ENCODE peak calls at places on chromosomes 1 and 21, in five cellular contexts. I, Q, W, V and N are unnamed samples.

GRCh38 chr1:76084029-76084627 is 9.6 kb downstream of the ST6GALNAC3 start:
- DNase-seq in V (no peak), Q (no peak), W (no peak), I (no peak), N (no peak)

GRCh38 chr1:220892997-220893700 is 13.9 kb downstream of the HLX start:
- DNase-seq in V (no peak), W (no peak), I (no peak), Q (no peak), N (no peak)

GRCh38 chr1:238914346-238914745 is 472.0 kb upstream of the CHRM3 start:
- DNase-seq in V (no peak), W (no peak), I (no peak), Q (no peak), N (no peak)

GRCh38 chr1:90114521-90115141 is 119.7 kb downstream of the ZNF326 start:
- DNase-seq in W (no peak), Q (peak; percentile 50), V (no peak), I (peak; percentile 33), N (no peak)

GRCh38 chr1:239263821-239264220 is 122.5 kb upstream of the CHRM3 start:
- DNase-seq in Q (no peak), V (no peak), W (no peak), I (no peak), N (no peak)

GRCh38 chr21:35257413-35257812 is 208.3 kb upstream of the RUNX1 start:
- DNase-seq in Q (no peak), I (no peak), W (peak; percentile 2), V (peak; percentile 44), N (no peak)

GRCh38 chr1:202998836-202999750 is 8.1 kb upstream of the TMEM183A start:
- DNase-seq in W (no peak), Q (peak; percentile 40), V (peak; percentile 39), I (peak; percentile 52), N (peak; percentile 35)

GRCh38 chr1:152427458-152427857 is 13.4 kb upstream of the CRNN start:
- DNase-seq in Q (no peak), V (no peak), I (no peak), W (no peak), N (no peak)

GRCh38 chr1:156860113-156860638 is 489 bp upstream of the NTRK1 start:
- DNase-seq in W (no peak), Q (peak; percentile 30), V (peak; percentile 41), I (peak; percentile 80), N (peak; percentile 63)

GRCh38 chr1:108863984-108864383 is 7.1 kb upstream of the AKNAD1 start:
- DNase-seq in W (no peak), I (no peak), V (no peak), Q (no peak), N (no peak)